ENCODE peak calls at places on chromosomes 4 and X, in eight cellular contexts. Q, Z, R, P, M, G, O and L are unnamed samples.

GRCh38 chrX:71626576-71626975 is 8.3 kb upstream of the CXCR3 start:
- DNase-seq in Q (no peak), P (no peak), O (no peak), M (no peak), R (no peak), G (no peak), Z (no peak), L (no peak)

GRCh38 chr4:1638873-1639272 is 45.2 kb downstream of the FAM53A start:
- DNase-seq in Z (no peak), Q (no peak), P (no peak), R (no peak), O (no peak), M (no peak), G (no peak), L (no peak)

GRCh38 chrX:69323786-69324720 is 158.8 kb upstream of the PJA1 start:
- DNase-seq in Z (no peak), P (no peak), M (no peak), R (no peak), G (no peak), Q (no peak), O (peak; percentile 71), L (no peak)

GRCh38 chr4:22268350-22269025 is 247.4 kb downstream of the ADGRA3 start:
- DNase-seq in G (no peak), O (no peak), M (no peak), Z (no peak), P (no peak), Q (peak; percentile 2), R (no peak), L (no peak)

GRCh38 chrX:150506020-150506419 is 62.4 kb upstream of the MTM1 start:
- DNase-seq in Q (no peak), Z (no peak), M (no peak), P (no peak), G (no peak), O (no peak), R (no peak), L (no peak)

GRCh38 chr4:87543835-87544461 is 14.8 kb upstream of the SPARCL1 start:
- DNase-seq in M (no peak), G (no peak), Q (peak; percentile 37), Z (no peak), P (no peak), R (no peak), O (peak; percentile 19), L (peak; percentile 66)

GRCh38 chr4:55768291-55768690 is 51.3 kb upstream of the EXOC1L start:
- DNase-seq in G (no peak), R (no peak), M (peak; percentile 62), Q (no peak), O (no peak), Z (no peak), P (no peak), L (peak; percentile 26)

GRCh38 chr4:26858035-26858918 is 2.4 kb upstream of the STIM2 start:
- DNase-seq in Q (no peak), O (no peak), P (no peak), R (no peak), Z (no peak), G (no peak), M (no peak), L (no peak)

GRCh38 chrX:68652327-68652930 is 5.0 kb downstream of the STARD8 start:
- DNase-seq in Z (no peak), M (no peak), G (no peak), R (no peak), O (no peak), P (no peak), Q (peak; percentile 26), L (no peak)